ENCODE peak calls at places on chromosome 12, in four cellular contexts. C is SK-N-SH, J is upper lobe of left lung, Q is GM23338. E is an unnamed sample.

GRCh38 chr12:84803661-84804060 is 108.9 kb downstream of the SLC6A15 start:
- DNase-seq in J (no peak), Q (no peak), C (no peak), E (no peak)

GRCh38 chr12:14099994-14100393 is 118.6 kb upstream of the GRIN2B start:
- DNase-seq in C (no peak), Q (no peak), J (no peak), E (no peak)

GRCh38 chr12:122874081-122874480 is 21.8 kb downstream of the VPS37B start:
- DNase-seq in Q (peak), C (no peak), J (no peak), E (peak)

GRCh38 chr12:65532162-65532561 is 253.7 kb downstream of the MSRB3 start:
- DNase-seq in C (no peak), Q (no peak), J (no peak), E (no peak)

GRCh38 chr12:7155471-7156034 is 25.4 kb downstream of the CLSTN3 start:
- DNase-seq in Q (no peak), J (peak), C (peak), E (peak)

GRCh38 chr12:67855103-67855502 is 134.1 kb upstream of the IFNG-AS1 start:
- DNase-seq in J (no peak), C (no peak), Q (no peak), E (no peak)

GRCh38 chr12:6494351-6494743 is 445 bp downstream of the NCAPD2 start:
- DNase-seq in C (peak), J (no peak), Q (peak), E (no peak)

GRCh38 chr12:44848771-44849085 is 27.4 kb downstream of the NELL2 start:
- DNase-seq in J (no peak), C (no peak), Q (no peak), E (no peak)

GRCh38 chr12:53059434-53060063 is 9.7 kb downstream of the TNS2 start:
- DNase-seq in Q (no peak), C (no peak), J (no peak), E (no peak)

GRCh38 chr12:42704340-42704739 is 114.8 kb upstream of the PRICKLE1 start:
- DNase-seq in C (no peak), Q (no peak), J (no peak), E (no peak)

GRCh38 chr12:30136661-30137060 is 352.9 kb upstream of the TMTC1 start:
- DNase-seq in C (no peak), J (no peak), Q (no peak), E (no peak)

GRCh38 chr12:54565658-54566552 is 16.5 kb downstream of the PDE1B start:
- DNase-seq in Q (peak), J (no peak), C (no peak), E (no peak)
- TF ChIP-seq POLR2AphosphoS5 in Q (no peak), J (no peak), C (no peak), E (no peak)

DNA sequence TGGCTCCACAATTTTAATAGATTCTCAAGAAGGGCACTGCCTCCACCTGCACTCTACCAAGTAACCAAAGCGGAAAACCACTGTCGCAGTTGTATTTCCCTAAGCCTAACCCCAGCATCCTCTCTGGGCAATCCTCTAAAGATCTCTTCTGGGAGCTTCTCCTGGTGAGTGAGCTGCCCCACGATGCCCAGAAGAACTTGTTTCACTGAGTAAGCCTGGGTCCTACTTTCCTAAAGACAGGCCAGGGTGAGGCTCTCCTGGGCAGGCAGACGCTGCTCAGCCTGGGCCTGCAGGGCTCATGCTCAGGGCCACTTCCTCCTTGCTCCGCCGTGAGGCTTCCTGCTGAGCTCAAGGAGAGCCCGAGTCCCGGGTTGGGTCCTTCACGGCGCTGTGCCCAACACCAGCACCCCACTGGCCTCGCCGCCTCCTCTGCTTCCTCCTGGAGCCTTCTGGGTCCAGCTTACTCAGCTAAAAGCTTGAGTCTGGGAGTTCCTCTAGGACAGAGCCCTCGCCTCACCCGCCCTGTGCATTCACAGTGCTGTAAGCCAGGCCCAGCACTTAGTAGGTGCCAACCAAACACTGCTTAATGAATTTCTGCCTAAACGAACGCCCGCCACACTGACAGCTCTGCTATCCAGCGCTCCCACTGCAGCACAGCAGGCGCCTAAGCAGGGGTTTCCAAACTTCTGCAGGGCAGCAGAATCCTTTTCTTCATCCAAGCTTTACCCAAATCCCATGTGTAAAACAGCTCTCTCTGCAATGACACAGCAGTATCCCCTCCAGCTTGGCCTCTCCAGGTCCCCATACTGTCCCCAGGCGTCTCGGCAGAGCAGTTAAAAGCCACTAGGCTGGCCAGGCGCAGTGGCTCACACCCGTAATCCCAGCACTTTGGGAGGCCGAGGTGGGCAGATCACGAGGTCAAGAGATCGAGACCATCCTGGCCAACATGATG is 5.7 kb downstream of the RAB35 start:
- DNase-seq in C (no peak), J (no peak), Q (peak), E (peak)
- H3K4me3 ChIP-seq in C (no peak), J (no peak), Q (no peak), E (no peak)

DNA sequence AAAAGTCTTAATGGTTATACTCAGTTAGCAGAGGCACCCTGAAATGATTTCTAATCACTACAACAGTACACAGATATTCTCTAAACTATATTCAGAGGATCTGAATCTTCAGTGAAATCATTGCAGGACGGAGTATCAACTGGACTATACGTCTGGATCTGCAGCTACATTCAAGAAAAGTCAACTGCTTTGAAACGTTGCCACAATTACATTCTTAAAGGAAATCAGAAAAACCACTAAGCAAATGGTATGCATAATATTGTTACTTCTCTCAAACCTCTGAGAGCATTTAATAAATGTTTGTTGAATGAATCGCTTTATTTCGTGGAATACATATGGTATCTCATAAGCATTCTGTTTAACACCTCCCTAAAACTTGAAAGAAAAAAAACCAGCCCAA is 67.4 kb downstream of the MED13L start:
- DNase-seq in Q (no peak), J (no peak), C (no peak), E (no peak)
- TF ChIP-seq POLR2AphosphoS5 in Q (no peak), J (no peak), C (no peak), E (no peak)

DNA sequence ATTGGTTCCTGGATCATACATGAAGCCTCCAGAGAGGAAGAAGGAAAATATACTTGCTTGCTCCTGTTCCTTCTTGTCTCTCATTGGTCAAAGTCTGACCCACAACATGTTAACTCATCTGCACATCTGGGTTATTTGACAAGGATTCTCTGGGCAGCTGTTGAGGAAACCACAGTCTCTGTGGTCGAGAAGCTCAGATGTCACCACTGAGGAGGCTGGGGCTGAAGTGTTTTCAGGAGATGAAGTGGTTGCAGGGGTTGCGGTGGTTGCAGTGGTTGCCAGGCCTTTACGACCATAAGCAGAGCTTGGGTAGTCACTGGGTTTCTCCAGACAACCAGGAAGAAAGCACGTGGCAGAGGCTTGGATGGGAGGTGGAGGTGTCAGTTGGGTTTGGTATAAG is 265.0 kb upstream of the LRIG3 start:
- DNase-seq in J (no peak), C (no peak), Q (no peak), E (no peak)
- H3K4me3 ChIP-seq in J (no peak), C (no peak), Q (no peak), E (no peak)

GRCh38 chr12:51368640-51369517 is 22.3 kb downstream of the GALNT6 start:
- DNase-seq in C (no peak), J (no peak), Q (peak), E (peak)
- TF ChIP-seq POLR2AphosphoS5 in C (no peak), J (peak), Q (no peak), E (peak)

GRCh38 chr12:12901158-12901791 is 9.9 kb downstream of the GPRC5A start:
- DNase-seq in J (no peak), C (no peak), Q (no peak), E (no peak)
- H3K4me3 ChIP-seq in J (no peak), C (peak), Q (no peak), E (no peak)

GRCh38 chr12:46269429-46270241 is 792 bp upstream of the SLC38A1 start:
- DNase-seq in Q (peak), J (no peak), C (no peak), E (no peak)
- TF ChIP-seq POLR2AphosphoS5 in Q (no peak), J (no peak), C (no peak), E (no peak)